ENCODE peak calls at places on chromosomes 2 and 18, in nine cellular contexts. I, F, Z, C, A, Q, N, X and R are unnamed samples.
A peak's percentile ranks its signal among the peaks of the same experiment; 100 is the strongest.

GRCh38 chr2:48733067-48733503 is 22.4 kb downstream of the LHCGR start:
- DNase-seq in A (no peak), I (no peak), X (no peak), C (no peak), F (no peak), Q (peak; percentile 79), N (no peak), Z (no peak), R (no peak)

GRCh38 chr18:69383191-69383590 is 17.5 kb upstream of the DOK6 start:
- DNase-seq in I (peak; percentile 83), F (no peak), N (no peak), X (no peak), C (no peak), Z (no peak), Q (no peak), A (peak; percentile 56), R (no peak)

GRCh38 chr18:58609536-58609993 is 19.3 kb downstream of the ALPK2 start:
- DNase-seq in F (no peak), A (no peak), N (no peak), I (no peak), Q (no peak), Z (no peak), C (no peak), X (no peak), R (no peak)

GRCh38 chr2:169129703-169130243 is 60.4 kb downstream of the DHRS9 start:
- DNase-seq in A (no peak), X (no peak), N (no peak), Z (no peak), Q (no peak), C (peak; percentile 75), I (no peak), F (no peak), R (no peak)

GRCh38 chr2:205680067-205680466 is 2.2 kb upstream of the NRP2 start:
- DNase-seq in N (no peak), I (peak; percentile 90), X (peak; percentile 11), Q (peak; percentile 71), A (peak; percentile 90), C (peak; percentile 92), Z (peak; percentile 82), F (peak; percentile 96), R (peak; percentile 69)

GRCh38 chr18:79587298-79588125 is 92.1 kb upstream of the CTDP1 start:
- DNase-seq in C (no peak), Z (no peak), N (no peak), I (no peak), A (no peak), Q (no peak), X (no peak), F (no peak), R (no peak)

GRCh38 chr2:127608061-127609011 is 37.6 kb upstream of the GPR17 start:
- DNase-seq in A (no peak), I (no peak), C (no peak), X (no peak), Q (no peak), Z (no peak), F (no peak), N (peak; percentile 9), R (no peak)

GRCh38 chr2:38409136-38409903 is 32.2 kb upstream of the ATL2 start:
- DNase-seq in X (no peak), Z (peak; percentile 67), Q (no peak), I (no peak), N (peak; percentile 32), A (peak; percentile 62), F (no peak), C (no peak), R (peak; percentile 55)

GRCh38 chr2:55109219-55109891 is 59.1 kb upstream of the RTN4 start:
- DNase-seq in A (peak; percentile 65), X (no peak), I (peak; percentile 70), F (peak; percentile 95), N (no peak), Q (no peak), C (no peak), Z (peak; percentile 20), R (no peak)

GRCh38 chr2:96065381-96065930 is 30.7 kb upstream of the GPAT2 start:
- DNase-seq in F (no peak), A (no peak), N (no peak), Q (no peak), I (no peak), X (no peak), C (peak; percentile 87), Z (no peak), R (no peak)

GRCh38 chr18:57121542-57122112 is 25.3 kb upstream of the BOD1L2 start:
- DNase-seq in Z (no peak), C (no peak), I (no peak), N (no peak), X (no peak), Q (no peak), F (no peak), A (no peak), R (no peak)